ENCODE peak calls at places on chromosomes 12 and 14, in six cellular contexts. B is A549, A is upper lobe of left lung, T is HepG2, E is GM12878, C is K562. D is an unnamed sample.

GRCh38 chr12:79668113-79668512 is 22.7 kb downstream of the PAWR start:
- ATAC-seq in B (no peak), A (no peak), T (no peak), E (no peak), C (no peak), D (no peak)

GRCh38 chr12:24088751-24089150 is 139.3 kb upstream of the SOX5 start:
- ATAC-seq in B (no peak), A (no peak), T (no peak), E (no peak), C (no peak), D (no peak)

GRCh38 chr14:95935228-95935822 is 58.7 kb downstream of the TUNAR start:
- ATAC-seq in B (no peak), A (no peak), T (no peak), E (no peak), C (no peak), D (no peak)

GRCh38 chr14:105534586-105534985 is 8.2 kb downstream of the TMEM121 start:
- ATAC-seq in B (no peak), A (no peak), T (no peak), E (no peak), C (no peak), D (no peak)

GRCh38 chr12:101748907-101749306 is 9.6 kb upstream of the SYCP3 start:
- ATAC-seq in B (no peak), A (no peak), T (no peak), E (no peak), C (no peak), D (no peak)

GRCh38 chr12:10242539-10242938 is 29.9 kb downstream of the GABARAPL1 start:
- ATAC-seq in B (no peak), A (no peak), T (no peak), E (peak), C (no peak), D (no peak)

GRCh38 chr14:90604356-90604755 is 207.5 kb downstream of the CALM1 start:
- ATAC-seq in B (no peak), A (no peak), T (no peak), E (no peak), C (no peak), D (no peak)

GRCh38 chr12:10130042-10130441 is at the start of gene CLEC7A:
- ATAC-seq in B (no peak), A (no peak), T (no peak), E (peak), C (no peak), D (no peak)

GRCh38 chr14:67268456-67269115 is 27.4 kb downstream of the PALS1 start:
- ATAC-seq in B (no peak), A (no peak), T (no peak), E (no peak), C (peak), D (no peak)

GRCh38 chr12:6788972-6789905 is at the start of gene CD4:
- ATAC-seq in B (no peak), A (peak), T (no peak), E (no peak), C (no peak), D (peak)

GRCh38 chr12:128982134-128982533 is 128.9 kb downstream of the GLT1D1 start:
- ATAC-seq in B (no peak), A (no peak), T (no peak), E (no peak), C (no peak), D (no peak)

GRCh38 chr14:53539489-53540126 is 386.5 kb upstream of the DDHD1 start:
- ATAC-seq in B (peak), A (peak), T (peak), E (peak), C (peak), D (peak)

GRCh38 chr12:107429006-107429698 is 256.4 kb upstream of the PWP1 start:
- ATAC-seq in B (no peak), A (no peak), T (no peak), E (no peak), C (no peak), D (no peak)

GRCh38 chr14:100108042-100108825 is 43.0 kb downstream of the EVL start:
- ATAC-seq in B (peak), A (peak), T (peak), E (peak), C (peak), D (peak)

GRCh38 chr12:75482636-75483035 is 2.1 kb downstream of the GLIPR1 start:
- ATAC-seq in B (no peak), A (no peak), T (no peak), E (peak), C (no peak), D (no peak)

GRCh38 chr14:77761205-77761931 is 412 bp upstream of the SNW1 start:
- ATAC-seq in B (peak), A (peak), T (peak), E (peak), C (peak), D (peak)

GRCh38 chr12:2294651-2295475 is 242.1 kb downstream of the CACNA1C start:
- ATAC-seq in B (no peak), A (peak), T (peak), E (no peak), C (no peak), D (peak)

GRCh38 chr14:98243332-98243731 is 1028.7 kb downstream of the BCL11B start:
- ATAC-seq in B (no peak), A (no peak), T (no peak), E (no peak), C (no peak), D (no peak)

GRCh38 chr12:11762723-11763326 is 113.4 kb downstream of the ETV6 start:
- ATAC-seq in B (no peak), A (no peak), T (no peak), E (peak), C (no peak), D (no peak)
- TF ChIP-seq POLR2A in B (no peak), A (no peak), T (no peak), E (no peak), C (no peak), D (no peak)

DNA sequence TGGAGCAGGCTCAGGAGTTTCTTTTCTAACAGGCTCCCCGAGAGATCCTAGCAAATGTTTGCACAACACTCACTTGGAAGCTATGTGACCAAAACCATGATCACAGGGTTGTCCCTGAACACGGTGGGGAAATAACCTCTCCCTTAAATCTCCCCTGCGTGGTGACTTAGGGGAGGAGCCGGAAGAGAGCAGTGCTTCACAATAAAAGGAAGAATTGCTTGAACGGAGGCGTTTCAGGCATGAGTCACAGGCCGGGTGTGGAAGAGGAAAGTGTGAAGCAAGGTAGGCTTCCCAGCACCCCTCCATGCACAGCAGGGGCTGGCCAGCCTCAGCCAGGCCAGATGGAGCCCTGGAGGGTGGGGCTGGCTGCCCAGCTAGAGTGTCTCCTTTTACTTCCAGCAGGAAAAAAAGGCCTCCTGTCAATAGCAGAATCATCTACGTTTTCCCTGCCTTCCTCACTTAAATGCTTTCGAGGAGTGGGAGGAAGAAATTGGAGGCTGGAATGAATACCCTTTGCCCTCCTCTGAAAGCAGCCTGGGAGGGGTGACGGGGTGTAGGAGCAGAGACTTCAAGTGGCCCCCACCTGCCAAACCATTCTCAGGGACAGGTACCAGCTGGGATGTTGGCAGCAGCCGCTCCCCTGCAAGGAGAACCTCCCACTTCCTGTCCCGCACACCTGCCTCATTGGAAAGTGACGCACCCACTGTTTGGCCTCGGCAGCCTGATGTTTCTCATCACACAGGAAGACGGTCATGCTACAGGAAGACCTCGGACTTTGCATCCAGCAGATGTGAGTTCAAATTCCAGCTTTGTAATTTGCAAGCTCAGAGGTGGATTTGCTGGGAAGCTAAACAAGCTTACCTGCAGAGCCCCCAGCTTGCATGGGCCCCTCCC is 30.1 kb upstream of the PPP2R5C start:
- ATAC-seq in B (peak), A (peak), T (peak), E (peak), C (peak), D (peak)
- TF ChIP-seq EP300 in B (no peak), A (peak), T (peak), E (peak), C (no peak), D (no peak)

GRCh38 chr12:4564819-4565218 is 2.8 kb downstream of the DYRK4 start:
- ATAC-seq in B (no peak), A (no peak), T (no peak), E (peak), C (no peak), D (no peak)
- TF ChIP-seq POLR2A in B (no peak), A (no peak), T (no peak), E (no peak), C (no peak), D (no peak)

GRCh38 chr14:93765032-93765626 is 23.2 kb downstream of the PRIMA1 start:
- ATAC-seq in B (no peak), A (no peak), T (no peak), E (no peak), C (no peak), D (peak)
- TF ChIP-seq EP300 in B (no peak), A (no peak), T (no peak), E (no peak), C (no peak), D (peak)

DNA sequence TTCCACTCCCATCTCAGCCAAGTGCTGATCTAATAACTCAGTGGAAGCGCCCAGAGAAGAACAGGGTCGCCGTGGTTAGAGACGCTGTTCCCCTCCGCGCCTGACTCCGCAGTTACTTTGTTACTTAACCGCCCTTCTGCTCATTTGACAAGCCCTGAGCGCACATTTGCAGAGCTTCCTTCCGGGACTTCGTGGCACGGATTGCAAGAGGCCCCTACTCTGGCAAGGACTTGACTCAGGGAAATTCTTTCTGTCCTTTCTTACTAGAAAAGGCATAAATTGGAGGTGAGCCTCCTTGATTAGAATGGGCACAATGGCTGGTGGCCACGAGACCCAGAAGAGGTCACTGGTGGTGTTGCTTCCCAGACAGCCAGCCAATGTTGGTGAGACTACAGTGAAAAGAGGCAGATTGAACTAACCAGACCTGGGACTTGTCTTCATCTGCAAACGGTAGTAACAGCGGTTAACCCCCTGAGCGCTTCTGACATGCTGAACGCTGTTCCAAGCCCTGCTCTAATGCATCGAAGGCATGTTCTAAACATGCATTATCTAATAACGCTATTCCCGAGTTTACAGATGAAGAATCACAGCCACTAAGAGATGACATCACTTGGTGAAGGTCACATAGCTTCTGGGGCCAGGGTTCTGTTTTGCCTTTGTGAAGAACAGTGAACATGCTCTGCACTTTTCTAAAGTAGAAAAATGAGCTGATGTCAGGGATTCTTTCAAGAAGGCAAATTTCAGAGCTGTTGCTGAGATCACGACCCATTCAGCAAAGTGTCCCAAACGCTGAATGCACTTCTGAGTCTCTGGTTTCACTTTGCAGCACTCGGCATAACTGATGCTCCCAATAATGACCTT is 55.8 kb downstream of the FOS start:
- ATAC-seq in B (no peak), A (peak), T (no peak), E (peak), C (peak), D (peak)
- TF ChIP-seq POLR2A in B (no peak), A (no peak), T (no peak), E (peak), C (no peak), D (peak)